ENCODE peak calls at places on chromosome 16, in five cellular contexts. W, Z, R, Y and L are unnamed samples.

GRCh38 chr16:86899757-86900156 is 321.4 kb downstream of the FOXL1 start:
- DNase-seq in W (no peak), Z (no peak), R (no peak), Y (no peak), L (no peak)

GRCh38 chr16:2686912-2687507 is 4.7 kb downstream of the KCTD5 start:
- DNase-seq in W (no peak), Z (peak), R (peak), Y (peak), L (peak)

GRCh38 chr16:29148867-29149272 is 164.0 kb downstream of the LAT start:
- DNase-seq in W (no peak), Z (no peak), R (no peak), Y (peak), L (peak)

GRCh38 chr16:27503662-27504061 is 46.1 kb downstream of the GTF3C1 start:
- DNase-seq in W (no peak), Z (no peak), R (no peak), Y (no peak), L (no peak)

GRCh38 chr16:81703177-81704155 is 75.6 kb upstream of the PLCG2 start:
- DNase-seq in W (peak), Z (no peak), R (no peak), Y (no peak), L (no peak)

GRCh38 chr16:9381908-9382307 is 290.5 kb downstream of the HAPSTR1 start:
- DNase-seq in W (no peak), Z (no peak), R (no peak), Y (no peak), L (no peak)

GRCh38 chr16:19223235-19223847 is 55.3 kb downstream of the SYT17 start:
- DNase-seq in W (no peak), Z (no peak), R (no peak), Y (peak), L (no peak)

GRCh38 chr16:53821487-53821886 is 117.5 kb downstream of the FTO start:
- DNase-seq in W (no peak), Z (no peak), R (no peak), Y (no peak), L (no peak)

GRCh38 chr16:53865492-53865863 is 161.5 kb downstream of the FTO start:
- DNase-seq in W (peak), Z (peak), R (no peak), Y (no peak), L (no peak)

GRCh38 chr16:8928467-8928957 is 35.2 kb downstream of the USP7 start:
- DNase-seq in W (no peak), Z (peak), R (no peak), Y (no peak), L (no peak)

GRCh38 chr16:25735645-25736044 is 43.9 kb downstream of the HS3ST4 start:
- DNase-seq in W (no peak), Z (no peak), R (no peak), Y (no peak), L (no peak)

GRCh38 chr16:74759564-74759963 is 15.1 kb downstream of the FA2H start:
- DNase-seq in W (no peak), Z (no peak), R (no peak), Y (no peak), L (no peak)

GRCh38 chr16:64426131-64426666 is 695.7 kb downstream of the CDH11 start:
- DNase-seq in W (no peak), Z (no peak), R (no peak), Y (no peak), L (no peak)

DNA sequence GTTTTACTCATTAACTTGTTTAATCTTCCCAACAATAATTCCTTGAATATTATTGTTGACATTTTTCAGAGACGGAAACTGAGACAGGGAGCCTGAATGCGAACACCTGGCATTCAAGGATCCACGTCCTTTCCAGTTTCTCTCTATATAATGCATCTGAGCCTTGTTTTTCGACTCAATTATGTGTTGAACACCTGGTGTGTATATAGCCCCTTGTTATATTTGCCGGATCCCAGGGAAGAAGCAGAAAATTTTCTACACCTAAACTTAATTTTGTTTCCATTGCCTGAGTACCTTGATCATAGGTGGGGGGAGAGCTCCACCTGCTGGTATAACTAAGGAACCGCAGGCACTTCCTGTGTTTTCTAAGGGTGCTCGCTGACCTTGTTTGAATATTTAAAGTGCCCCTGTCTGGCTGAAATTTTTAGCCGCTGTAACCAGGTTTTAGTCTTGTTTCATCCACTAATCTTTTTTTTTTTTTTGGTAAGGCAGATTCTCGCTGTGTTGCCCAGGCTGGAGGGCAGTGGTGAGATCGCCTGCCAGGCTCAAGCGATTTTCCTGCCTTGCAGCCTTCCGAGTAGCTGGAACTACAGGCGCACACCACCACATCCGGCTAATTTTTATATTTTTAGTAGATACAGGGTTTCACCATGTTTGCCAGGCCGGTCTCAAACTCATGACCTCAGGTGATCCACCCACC is 6.6 kb upstream of the NUBP1 start:
- DNase-seq in W (peak), Z (peak), R (no peak), Y (peak), L (no peak)
- H3K27ac ChIP-seq in W (peak), Z (peak), R (peak), Y (peak), L (no peak)

GRCh38 chr16:30381351-30382041 is 865 bp downstream of the SEPTIN1 start:
- DNase-seq in W (no peak), Z (no peak), R (no peak), Y (no peak), L (no peak)
- TF ChIP-seq EP300 in W (no peak), Z (no peak), R (no peak), Y (no peak), L (no peak)

DNA sequence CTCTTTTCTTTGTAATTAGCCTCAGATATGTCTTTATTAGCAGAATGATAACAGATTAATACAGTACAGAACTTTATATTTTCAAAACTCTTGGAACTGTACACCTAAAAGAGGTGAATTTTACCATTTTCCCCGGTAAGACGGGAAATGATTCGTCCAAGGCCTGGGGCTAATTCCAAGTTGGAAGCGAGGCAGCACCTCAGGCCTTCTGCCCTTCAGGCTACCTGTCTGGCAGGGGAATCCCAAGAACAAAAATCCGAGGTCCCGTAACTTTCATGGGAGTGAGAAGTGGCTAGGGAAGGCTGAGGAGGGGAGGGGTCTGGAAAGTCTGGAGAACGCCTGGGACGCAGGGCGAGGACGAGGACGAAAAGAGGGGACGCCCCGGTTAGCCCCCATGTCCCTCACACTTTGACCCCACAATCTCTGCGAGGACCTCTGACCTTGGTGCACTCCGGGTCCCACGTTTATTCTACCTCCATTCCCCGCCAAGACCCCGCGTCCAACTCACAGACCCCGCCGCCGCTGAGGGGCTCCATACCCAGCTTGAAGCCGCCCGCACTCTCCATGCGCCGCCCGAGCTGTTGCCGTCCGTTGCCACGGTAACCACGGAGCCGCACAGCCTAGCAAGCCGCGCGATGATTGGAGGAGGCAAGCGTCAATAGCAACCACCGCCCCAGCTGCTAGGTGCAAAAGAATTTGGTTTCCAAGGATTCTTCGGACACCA is at the start of gene HYDIN:
- DNase-seq in W (peak), Z (no peak), R (no peak), Y (no peak), L (peak)
- H3K27ac ChIP-seq in W (no peak), Z (no peak), R (no peak), Y (no peak), L (no peak)

GRCh38 chr16:85423631-85424030 is 189.5 kb upstream of the GSE1 start:
- DNase-seq in W (no peak), Z (no peak), R (no peak), Y (no peak), L (no peak)

GRCh38 chr16:85421338-85422123 is 191.6 kb upstream of the GSE1 start:
- DNase-seq in W (no peak), Z (no peak), R (no peak), Y (no peak), L (no peak)

GRCh38 chr16:85423186-85423550 is 190.0 kb upstream of the GSE1 start:
- DNase-seq in W (no peak), Z (no peak), R (no peak), Y (no peak), L (peak)

GRCh38 chr16:85422124-85422373 is 191.1 kb upstream of the GSE1 start:
- DNase-seq in W (no peak), Z (no peak), R (no peak), Y (no peak), L (no peak)

GRCh38 chr16:85422374-85423185 is 190.5 kb upstream of the GSE1 start:
- DNase-seq in W (no peak), Z (no peak), R (no peak), Y (peak), L (peak)
- TF ChIP-seq EP300 in W (peak), Z (no peak), R (no peak), Y (no peak), L (no peak)

GRCh38 chr16:73040136-73040535 is 7.8 kb downstream of the ZFHX3 start:
- DNase-seq in W (no peak), Z (no peak), R (no peak), Y (no peak), L (no peak)

GRCh38 chr16:73040735-73041402 is 7.1 kb downstream of the ZFHX3 start:
- DNase-seq in W (no peak), Z (no peak), R (no peak), Y (no peak), L (no peak)

GRCh38 chr16:73043828-73044493 is 4.0 kb downstream of the ZFHX3 start:
- DNase-seq in W (no peak), Z (no peak), R (no peak), Y (no peak), L (no peak)

GRCh38 chr16:73042807-73043206 is 5.1 kb downstream of the ZFHX3 start:
- DNase-seq in W (no peak), Z (no peak), R (no peak), Y (no peak), L (no peak)

GRCh38 chr16:73041644-73042043 is 6.3 kb downstream of the ZFHX3 start:
- DNase-seq in W (no peak), Z (no peak), R (no peak), Y (no peak), L (no peak)
- H3K27ac ChIP-seq in W (no peak), Z (no peak), R (no peak), Y (no peak), L (no peak)

GRCh38 chr16:425082-425718 is at the start of gene RAB11FIP3:
- DNase-seq in W (peak), Z (peak), R (peak), Y (peak), L (peak)
- TF ChIP-seq EP300 in W (no peak), Z (no peak), R (no peak), Y (no peak), L (no peak)

GRCh38 chr16:57664662-57665025 is 3.5 kb upstream of the ADGRG3 start:
- DNase-seq in W (no peak), Z (no peak), R (no peak), Y (no peak), L (no peak)

GRCh38 chr16:57663917-57664661 is 4.0 kb upstream of the ADGRG3 start:
- DNase-seq in W (no peak), Z (no peak), R (no peak), Y (no peak), L (no peak)

GRCh38 chr16:57666353-57667068 is 1.6 kb upstream of the ADGRG3 start:
- DNase-seq in W (no peak), Z (no peak), R (no peak), Y (no peak), L (no peak)

GRCh38 chr16:57667069-57667525 is 1.0 kb upstream of the ADGRG3 start:
- DNase-seq in W (no peak), Z (no peak), R (no peak), Y (no peak), L (no peak)

DNA sequence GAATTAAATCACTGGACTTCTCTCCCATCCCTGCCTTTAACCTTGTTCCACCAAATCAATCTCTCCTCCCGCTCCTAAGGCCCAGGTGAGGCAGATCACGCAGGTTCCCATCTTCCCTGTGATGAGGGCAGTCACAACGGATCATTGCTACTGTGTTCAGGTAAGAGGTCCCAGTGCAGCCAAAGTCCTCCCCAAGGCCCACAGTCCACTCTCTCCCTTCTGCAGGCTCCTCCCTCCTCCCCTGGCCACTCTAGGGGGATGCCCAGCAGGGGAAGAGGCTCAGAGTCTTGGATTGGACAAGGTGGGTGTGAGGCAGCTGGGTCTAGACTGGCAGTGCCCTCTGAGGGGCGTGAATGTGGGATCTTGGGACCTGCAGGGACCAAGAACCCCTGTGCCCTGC is 2.6 kb upstream of the ADGRG3 start:
- DNase-seq in W (no peak), Z (no peak), R (no peak), Y (no peak), L (no peak)
- H3K27ac ChIP-seq in W (no peak), Z (no peak), R (no peak), Y (no peak), L (no peak)